ENCODE peak calls at places on chromosomes 3 and 15, in eight cellular contexts. O is H9, F is endodermal cell, G is right cardiac atrium, D is mesenchymal stem cell, T is tibial nerve, E is mammary epithelial cell, I is H1. C is an unnamed sample.

GRCh38 chr15:69318033-69318432 is 19.3 kb downstream of the PAQR5 start:
- DNase-seq in O (no peak), F (no peak), G (no peak), D (no peak), T (no peak), E (no peak), I (no peak), C (no peak)

GRCh38 chr3:107458871-107459270 is 63.9 kb upstream of the BBX start:
- DNase-seq in O (no peak), F (no peak), G (no peak), D (no peak), T (no peak), E (no peak), I (no peak), C (no peak)

GRCh38 chr3:25508901-25509300 is 80.8 kb downstream of the RARB start:
- DNase-seq in O (no peak), F (no peak), G (no peak), D (peak; percentile 29), T (no peak), E (peak; percentile 72), I (no peak), C (no peak)

GRCh38 chr3:112776000-112776399 is 70.7 kb downstream of the CD200R1L start:
- DNase-seq in O (no peak), F (no peak), G (no peak), D (no peak), T (peak; percentile 24), E (peak; percentile 91), I (no peak), C (no peak)

GRCh38 chr15:92069308-92070244 is 216.1 kb downstream of the SLCO3A1 start:
- DNase-seq in O (no peak), F (no peak), G (no peak), D (peak; percentile 34), T (peak; percentile 26), E (peak; percentile 94), I (no peak), C (peak; percentile 84)

GRCh38 chr15:68733666-68734065 is 87.0 kb downstream of the ANP32A start:
- DNase-seq in O (no peak), F (no peak), G (no peak), D (peak; percentile 13), T (no peak), E (no peak), I (no peak), C (no peak)

GRCh38 chr3:50341537-50341936 is 901 bp upstream of the RASSF1 start:
- DNase-seq in O (no peak), F (no peak), G (peak; percentile 63), D (no peak), T (no peak), E (no peak), I (no peak), C (no peak)

GRCh38 chr3:119380697-119381096 is 82.7 kb downstream of the TMEM39A start:
- DNase-seq in O (no peak), F (no peak), G (no peak), D (peak; percentile 6), T (no peak), E (no peak), I (no peak), C (no peak)

GRCh38 chr15:38562278-38562677 is 2.3 kb downstream of the RASGRP1 start:
- DNase-seq in O (peak; percentile 56), F (peak; percentile 66), G (no peak), D (no peak), T (no peak), E (no peak), I (no peak), C (no peak)

GRCh38 chr3:186719945-186720739 is 3.0 kb downstream of the KNG1 start:
- DNase-seq in O (no peak), F (no peak), G (no peak), D (no peak), T (no peak), E (no peak), I (no peak), C (no peak)

GRCh38 chr3:69092030-69092513 is 7.3 kb downstream of the ARL6IP5 start:
- DNase-seq in O (no peak), F (no peak), G (no peak), D (peak; percentile 37), T (no peak), E (no peak), I (no peak), C (no peak)

GRCh38 chr3:4119119-4119518 is 184.1 kb upstream of the SETMAR start:
- DNase-seq in O (no peak), F (no peak), G (no peak), D (no peak), T (no peak), E (no peak), I (no peak), C (no peak)

GRCh38 chr3:47162695-47163022 is 1.3 kb downstream of the SETD2 start:
- DNase-seq in O (no peak), F (no peak), G (no peak), D (peak; percentile 43), T (no peak), E (peak; percentile 20), I (no peak), C (no peak)

GRCh38 chr3:36707623-36708409 is 56.5 kb downstream of the DCLK3 start:
- DNase-seq in O (no peak), F (peak; percentile 61), G (no peak), D (peak; percentile 41), T (no peak), E (peak; percentile 60), I (no peak), C (no peak)

GRCh38 chr3:185594073-185594472 is 8.0 kb downstream of the SENP2 start:
- DNase-seq in O (no peak), F (no peak), G (no peak), D (no peak), T (no peak), E (no peak), I (no peak), C (no peak)

GRCh38 chr3:28388978-28389377 is 40.4 kb upstream of the AZI2 start:
- DNase-seq in O (no peak), F (no peak), G (no peak), D (no peak), T (no peak), E (no peak), I (no peak), C (no peak)
- H3K27ac ChIP-seq in O (no peak overlapping the region), F (no peak overlapping the region), G (no peak overlapping the region), D (no peak overlapping the region), T (no peak overlapping the region), E (no peak overlapping the region), I (no peak overlapping the region), C (no peak overlapping the region)

DNA sequence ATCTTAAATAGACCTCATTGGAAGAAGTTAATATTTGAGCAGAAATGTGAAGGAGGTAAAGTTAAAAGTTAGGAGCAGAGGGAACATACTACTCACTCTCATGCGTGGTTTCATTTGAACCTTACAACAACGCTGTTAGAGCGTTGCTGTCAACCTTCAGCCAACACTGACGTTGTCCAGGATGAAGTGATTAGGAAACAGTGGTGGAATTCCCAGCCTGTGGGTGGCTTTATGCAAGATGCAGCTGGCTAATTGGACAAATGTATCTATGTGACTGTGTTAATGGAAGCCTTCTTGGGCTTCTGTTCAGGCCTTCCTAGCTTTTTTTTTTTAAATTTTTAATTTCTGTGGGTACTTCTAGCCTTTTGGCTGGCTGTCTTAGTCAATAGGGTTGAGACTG is 40.5 kb downstream of the PTPRG start:
- DNase-seq in O (no peak), F (no peak), G (no peak), D (peak; percentile 38), T (no peak), E (no peak), I (no peak), C (no peak)
- H3K27ac ChIP-seq in O (no peak overlapping the region), F (no peak overlapping the region), G (no peak overlapping the region), D (no peak overlapping the region), T (no peak overlapping the region), E (no peak overlapping the region), I (no peak overlapping the region), C (no peak overlapping the region)

GRCh38 chr3:187738089-187738399 is 7.2 kb downstream of the BCL6 start:
- DNase-seq in O (no peak), F (no peak), G (no peak), D (no peak), T (no peak), E (no peak), I (no peak), C (no peak)
- H3K27ac ChIP-seq in O (no peak overlapping the region), F (no peak overlapping the region), G (peak overlapping the region; percentile 96), D (peak overlapping the region; percentile 82), T (peak overlapping the region; percentile 100), E (peak overlapping the region; percentile 91), I (no peak overlapping the region), C (peak overlapping the region; percentile 99)

DNA sequence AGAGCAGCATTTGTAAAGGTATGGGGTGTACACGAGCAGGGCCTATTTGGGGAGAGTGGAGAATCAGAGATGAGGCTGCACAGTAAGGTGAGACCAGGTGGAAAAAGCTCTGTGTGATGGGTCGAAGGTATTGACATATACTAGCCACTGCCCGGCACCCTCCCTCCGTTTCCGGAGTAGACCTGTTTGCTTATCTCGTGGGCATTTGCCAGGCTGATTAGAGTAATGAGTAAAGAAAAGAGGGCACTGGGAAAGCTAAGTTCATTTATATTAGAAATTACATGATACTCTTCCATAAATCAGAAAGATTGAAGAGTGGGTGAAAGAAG is 46.2 kb upstream of the ATG7 start:
- DNase-seq in O (no peak), F (no peak), G (no peak), D (no peak), T (no peak), E (no peak), I (no peak), C (no peak)
- H3K27ac ChIP-seq in O (no peak overlapping the region), F (no peak overlapping the region), G (no peak overlapping the region), D (peak overlapping the region; percentile 73), T (no peak overlapping the region), E (peak overlapping the region; percentile 53), I (no peak overlapping the region), C (peak overlapping the region; percentile 30)

DNA sequence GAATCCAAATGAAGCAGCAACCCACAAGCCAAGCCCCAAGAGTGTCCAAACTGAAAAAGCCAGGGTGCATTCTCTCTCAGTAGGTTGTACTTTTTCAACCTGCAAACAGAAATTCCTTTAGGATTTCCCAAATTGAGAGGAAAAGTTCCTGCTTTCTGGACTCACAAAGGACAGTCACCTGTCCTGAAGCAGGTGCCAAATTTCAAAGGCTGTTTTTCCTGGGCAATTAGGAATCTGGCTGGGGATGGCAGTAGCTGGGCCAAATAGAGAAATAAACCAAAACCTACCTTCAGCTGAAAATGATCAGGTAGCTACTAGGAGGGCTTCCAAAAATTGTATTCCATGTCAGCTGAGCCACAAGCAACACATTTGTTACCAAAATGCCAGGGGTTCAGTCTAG is 83.1 kb upstream of the TP63 start:
- DNase-seq in O (no peak), F (no peak), G (no peak), D (no peak), T (no peak), E (no peak), I (no peak), C (no peak)
- H3K27ac ChIP-seq in O (no peak overlapping the region), F (no peak overlapping the region), G (no peak overlapping the region), D (no peak overlapping the region), T (no peak overlapping the region), E (no peak overlapping the region), I (no peak overlapping the region), C (no peak overlapping the region)

GRCh38 chr15:63065262-63066234 is 23.0 kb downstream of the TPM1 start:
- DNase-seq in O (no peak), F (peak; percentile 44), G (no peak), D (peak; percentile 68), T (no peak), E (no peak), I (no peak), C (no peak)
- H3K27ac ChIP-seq in O (no peak overlapping the region), F (no peak overlapping the region), G (no peak overlapping the region), D (peak overlapping the region; percentile 69), T (no peak overlapping the region), E (no peak overlapping the region), I (no peak overlapping the region), C (peak overlapping the region; percentile 1)

GRCh38 chr15:31831596-31831995 is 198.7 kb upstream of the CHRNA7 start:
- DNase-seq in O (no peak), F (no peak), G (no peak), D (no peak), T (no peak), E (no peak), I (no peak), C (no peak)
- H3K27ac ChIP-seq in O (no peak overlapping the region), F (no peak overlapping the region), G (peak overlapping the region; percentile 30), D (no peak overlapping the region), T (no peak overlapping the region), E (no peak overlapping the region), I (no peak overlapping the region), C (no peak overlapping the region)